ENCODE peak calls at places on chromosomes 5 and 9, in eight cellular contexts. M is transverse colon, T is skeletal muscle cell, L is A673, V is adrenal gland, O is H7, P is WERI-Rb-1, A is cardiac fibroblast. E is an unnamed sample.

GRCh38 chr9:4832786-4833579 is 40.2 kb downstream of the RCL1 start:
- DNase-seq in M (no peak), T (peak), L (no peak), V (no peak), O (no peak), P (no peak), A (peak), E (no peak)

GRCh38 chr9:101465330-101465915 is 29.8 kb upstream of the ALDOB start:
- DNase-seq in M (peak), T (peak), L (peak), V (peak), O (peak), P (peak), A (peak), E (peak)

GRCh38 chr5:92391-93220 is 638 bp downstream of the PLEKHG4B start:
- DNase-seq in M (no peak), T (no peak), L (no peak), V (no peak), O (peak), P (no peak), A (no peak), E (no peak)

GRCh38 chr5:134122530-134122929 is 8.0 kb downstream of the TCF7 start:
- DNase-seq in M (peak), T (no peak), L (no peak), V (no peak), O (no peak), P (no peak), A (no peak), E (no peak)

GRCh38 chr5:111227226-111227782 is 3.1 kb downstream of the CAMK4 start:
- DNase-seq in M (no peak), T (no peak), L (no peak), V (no peak), O (no peak), P (no peak), A (no peak), E (no peak)

GRCh38 chr5:179125789-179126505 is 65.8 kb downstream of the ZNF354C start:
- DNase-seq in M (no peak), T (no peak), L (no peak), V (peak), O (no peak), P (no peak), A (no peak), E (no peak)

GRCh38 chr9:72509053-72509452 is 12.4 kb upstream of the TMC1 start:
- DNase-seq in M (no peak), T (no peak), L (no peak), V (no peak), O (no peak), P (no peak), A (peak), E (no peak)

GRCh38 chr5:146441896-146442295 is 5.2 kb upstream of the TCERG1 start:
- DNase-seq in M (no peak), T (no peak), L (no peak), V (no peak), O (no peak), P (no peak), A (no peak), E (no peak)

GRCh38 chr9:15135167-15135792 is 171.7 kb downstream of the TTC39B start:
- DNase-seq in M (peak), T (peak), L (peak), V (peak), O (peak), P (peak), A (peak), E (peak)
- H3K4me3 ChIP-seq in M (peak), T (peak), L (no peak), V (no peak), O (no peak), P (peak), A (peak), E (no peak)

GRCh38 chr9:77851862-77852602 is 179.6 kb downstream of the GNAQ start:
- DNase-seq in M (no peak), T (no peak), L (no peak), V (no peak), O (no peak), P (no peak), A (no peak), E (no peak)

GRCh38 chr9:77856615-77857014 is 175.0 kb downstream of the GNAQ start:
- DNase-seq in M (no peak), T (no peak), L (no peak), V (no peak), O (no peak), P (no peak), A (no peak), E (no peak)

GRCh38 chr9:77854916-77855314 is 176.7 kb downstream of the GNAQ start:
- DNase-seq in M (no peak), T (no peak), L (no peak), V (no peak), O (no peak), P (no peak), A (no peak), E (no peak)

GRCh38 chr9:77857513-77858298 is 173.9 kb downstream of the GNAQ start:
- DNase-seq in M (no peak), T (no peak), L (no peak), V (no peak), O (no peak), P (no peak), A (no peak), E (no peak)

GRCh38 chr9:77854258-77854915 is 177.2 kb downstream of the GNAQ start:
- DNase-seq in M (no peak), T (no peak), L (no peak), V (no peak), O (no peak), P (no peak), A (no peak), E (no peak)
- H3K4me3 ChIP-seq in M (no peak), T (no peak), L (no peak), V (no peak), O (no peak), P (no peak), A (no peak), E (no peak)

DNA sequence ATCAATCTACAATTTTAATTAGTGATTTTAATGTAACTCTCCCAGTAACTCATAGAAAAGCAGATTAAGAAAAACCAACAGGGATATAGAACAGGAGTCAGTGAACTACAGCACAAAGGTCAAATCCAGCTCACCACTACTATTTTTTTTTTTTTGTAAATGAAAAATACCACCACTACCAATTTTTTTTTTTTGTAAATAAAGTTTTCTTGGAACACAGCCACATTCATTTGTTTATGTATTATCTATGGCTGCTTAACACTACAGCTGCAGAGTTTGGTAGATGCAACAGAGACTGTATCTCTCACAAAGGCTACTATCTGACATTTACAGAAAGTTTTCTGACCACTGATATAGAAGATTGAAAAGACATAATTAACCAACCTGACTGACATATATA is 11.7 kb downstream of the ZNF510 start:
- DNase-seq in M (no peak), T (no peak), L (no peak), V (no peak), O (no peak), P (no peak), A (no peak), E (no peak)
- H3K4me3 ChIP-seq in M (no peak), T (no peak), L (no peak), V (no peak), O (no peak), P (no peak), A (no peak), E (no peak)

GRCh38 chr5:168408561-168409321 is 77.5 kb upstream of the RARS1 start:
- DNase-seq in M (no peak), T (peak), L (no peak), V (no peak), O (no peak), P (no peak), A (peak), E (no peak)

GRCh38 chr5:168407222-168407621 is 79.0 kb upstream of the RARS1 start:
- DNase-seq in M (no peak), T (no peak), L (no peak), V (no peak), O (no peak), P (no peak), A (peak), E (no peak)

GRCh38 chr5:168411871-168412270 is 74.4 kb upstream of the RARS1 start:
- DNase-seq in M (no peak), T (no peak), L (no peak), V (no peak), O (no peak), P (no peak), A (peak), E (no peak)

GRCh38 chr5:168413062-168413461 is 73.2 kb upstream of the RARS1 start:
- DNase-seq in M (peak), T (no peak), L (no peak), V (no peak), O (no peak), P (no peak), A (no peak), E (no peak)

GRCh38 chr5:168409601-168410458 is 76.4 kb upstream of the RARS1 start:
- DNase-seq in M (no peak), T (no peak), L (peak), V (no peak), O (no peak), P (no peak), A (peak), E (no peak)
- H3K4me3 ChIP-seq in M (no peak), T (no peak), L (no peak), V (no peak), O (no peak), P (no peak), A (peak), E (no peak)

GRCh38 chr9:32899181-32899580 is 102.2 kb downstream of the APTX start:
- DNase-seq in M (no peak), T (peak), L (no peak), V (no peak), O (no peak), P (no peak), A (no peak), E (peak)
- H3K4me3 ChIP-seq in M (no peak), T (no peak), L (no peak), V (no peak), O (no peak), P (no peak), A (no peak), E (no peak)

GRCh38 chr5:81121836-81122235 is 111.3 kb upstream of the CKMT2 start:
- DNase-seq in M (no peak), T (no peak), L (no peak), V (no peak), O (no peak), P (no peak), A (no peak), E (no peak)

GRCh38 chr5:81122271-81122670 is 110.9 kb upstream of the CKMT2 start:
- DNase-seq in M (no peak), T (no peak), L (peak), V (no peak), O (no peak), P (no peak), A (no peak), E (no peak)

GRCh38 chr5:81121273-81121672 is 111.8 kb upstream of the CKMT2 start:
- DNase-seq in M (no peak), T (no peak), L (no peak), V (no peak), O (no peak), P (no peak), A (no peak), E (no peak)

GRCh38 chr5:81128416-81128815 is 104.7 kb upstream of the CKMT2 start:
- DNase-seq in M (no peak), T (no peak), L (no peak), V (no peak), O (no peak), P (no peak), A (no peak), E (no peak)

DNA sequence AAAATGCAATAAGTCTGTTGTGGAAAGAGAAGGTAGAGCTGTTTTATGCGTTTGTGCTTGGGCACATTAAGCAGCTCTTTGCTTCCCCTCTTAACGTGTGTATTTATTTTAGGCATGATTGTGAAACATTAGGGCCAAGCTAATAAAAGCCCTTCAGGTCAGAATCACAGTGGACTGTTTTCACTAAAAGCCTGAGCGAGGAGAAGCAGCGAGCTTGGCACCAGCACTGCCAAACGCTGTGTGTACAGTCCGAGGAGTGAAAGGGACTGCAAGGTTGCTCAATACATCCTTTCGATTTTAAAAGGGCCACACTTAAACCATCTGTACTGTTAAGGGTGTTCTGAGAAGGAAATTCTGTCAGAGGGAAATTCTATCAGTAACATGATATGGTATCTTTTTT is 107.2 kb upstream of the CKMT2 start:
- DNase-seq in M (no peak), T (no peak), L (no peak), V (no peak), O (no peak), P (no peak), A (no peak), E (peak)
- H3K4me3 ChIP-seq in M (no peak), T (no peak), L (no peak), V (no peak), O (no peak), P (no peak), A (no peak), E (no peak)

E was measured in NB4.